ENCODE peak calls at places on chromosome 1, in nine cellular contexts. F is AML-193; D is NCI-H1092 treated with DMSO at 0.1 percent for 48 hours; V is stimulated activated CD8-positive, alpha-beta memory T cell treated with anti-CD3 and anti-CD28 coated beads, Interleukin-4, amount 100 ng/mL, for 1 hour; M is left cardiac atrium; O is NT2/D1; E is heart left ventricle; P is MM.1S; L is lower leg skin. K is an unnamed sample.

GRCh38 chr1:178684542-178685000 is 40.5 kb upstream of the RALGPS2 start:
- DNase-seq in L (no peak), D (no peak), P (peak; percentile 46), F (no peak), O (no peak), E (no peak), M (no peak), V (no peak), K (peak; percentile 17)

GRCh38 chr1:162178432-162178831 is 108.9 kb downstream of the NOS1AP start:
- DNase-seq in V (no peak), M (no peak), O (no peak), P (no peak), D (peak; percentile 79), L (no peak), F (no peak), E (no peak), K (no peak)

GRCh38 chr1:24351247-24351646 is 32.1 kb downstream of the GRHL3 start:
- DNase-seq in V (no peak), L (no peak), O (no peak), P (peak; percentile 54), F (no peak), M (no peak), E (no peak), D (no peak), K (peak; percentile 43)

GRCh38 chr1:246117066-246117791 is 389.9 kb downstream of the SMYD3 start:
- DNase-seq in M (no peak), O (peak; percentile 54), D (peak; percentile 54), F (peak; percentile 67), P (peak; percentile 31), V (no peak), E (no peak), L (no peak), K (peak; percentile 19)

GRCh38 chr1:49824261-49824660 is 199.5 kb downstream of the AGBL4 start:
- DNase-seq in D (no peak), V (no peak), F (no peak), O (no peak), M (no peak), E (no peak), L (no peak), P (no peak), K (no peak)

GRCh38 chr1:119075614-119076013 is 64.8 kb downstream of the WARS2 start:
- DNase-seq in V (no peak), M (no peak), D (no peak), P (no peak), O (no peak), E (no peak), F (no peak), L (peak; percentile 41), K (no peak)

GRCh38 chr1:6028042-6028895 is 17.4 kb upstream of the KCNAB2 start:
- DNase-seq in P (no peak), L (peak; percentile 32), V (peak; percentile 29), F (peak; percentile 88), E (no peak), D (no peak), M (no peak), O (no peak), K (peak; percentile 58)

GRCh38 chr1:65904681-65905083 is 112.0 kb downstream of the PDE4B start:
- DNase-seq in O (no peak), D (no peak), L (no peak), M (no peak), P (no peak), F (no peak), E (no peak), V (no peak), K (no peak)

GRCh38 chr1:64505944-64506658 is 36.2 kb downstream of the CACHD1 start:
- DNase-seq in O (no peak), M (no peak), P (no peak), D (peak; percentile 65), V (no peak), L (no peak), F (no peak), E (no peak), K (peak; percentile 1)

GRCh38 chr1:154431586-154432373 is 26.6 kb downstream of the IL6R start:
- DNase-seq in P (no peak), F (no peak), E (no peak), O (no peak), D (no peak), M (peak; percentile 58), L (peak; percentile 80), V (no peak), K (no peak)

GRCh38 chr1:33719771-33720670 is 143.9 kb upstream of the HMGB4 start:
- DNase-seq in D (no peak), E (no peak), V (no peak), L (no peak), F (no peak), P (no peak), O (no peak), M (no peak), K (no peak)

GRCh38 chr1:76949503-76949902 is 82.2 kb downstream of the ST6GALNAC5 start:
- DNase-seq in E (no peak), O (no peak), D (no peak), V (no peak), P (peak; percentile 23), F (no peak), M (no peak), L (no peak), K (no peak)

GRCh38 chr1:1123581-1124507 is 8.0 kb upstream of the C1orf159 start:
- DNase-seq in F (no peak), L (no peak), M (peak; percentile 9), D (no peak), V (no peak), P (no peak), O (no peak), E (no peak), K (no peak)

GRCh38 chr1:197008861-197009260 is 31.5 kb downstream of the CFHR5 start:
- DNase-seq in F (no peak), M (no peak), L (no peak), O (no peak), V (no peak), D (no peak), P (no peak), E (no peak), K (no peak)

GRCh38 chr1:162690672-162691434 is 58.6 kb downstream of the DDR2 start:
- DNase-seq in O (peak; percentile 74), L (peak; percentile 85), P (no peak), E (no peak), F (no peak), M (peak; percentile 75), V (no peak), D (no peak), K (no peak)

GRCh38 chr1:2014726-2015382 is 4.3 kb upstream of the GABRD start:
- DNase-seq in D (no peak), O (no peak), E (no peak), P (no peak), F (no peak), L (no peak), M (no peak), V (no peak), K (no peak)

GRCh38 chr1:224684920-224685547 is 68.9 kb downstream of the CNIH3 start:
- DNase-seq in L (no peak), V (no peak), O (no peak), P (no peak), D (no peak), E (no peak), M (no peak), F (no peak), K (no peak)

GRCh38 chr1:228308085-228308601 is 98.5 kb downstream of the TRIM11 start:
- DNase-seq in O (no peak), P (no peak), E (peak; percentile 17), M (no peak), F (no peak), L (no peak), D (no peak), V (no peak), K (no peak)

GRCh38 chr1:166307261-166308188 is 140.7 kb upstream of the FAM78B start:
- DNase-seq in M (peak; percentile 54), V (no peak), D (no peak), P (no peak), L (no peak), E (peak; percentile 60), O (no peak), F (no peak), K (no peak)

GRCh38 chr1:223045164-223045957 is 97.7 kb downstream of the TLR5 start:
- DNase-seq in O (no peak), V (no peak), D (no peak), L (no peak), M (no peak), P (no peak), E (no peak), F (no peak), K (no peak)

K was measured in GM06990.